ENCODE peak calls at places on chromosome 9, in six cellular contexts. D, K, H, V, G and B are unnamed samples.

GRCh38 chr9:70868661-70869652 is 252.5 kb downstream of the TRPM3 start:
- DNase-seq in D (no peak), V (no peak), H (no peak), K (no peak), G (no peak), B (no peak)

GRCh38 chr9:135609366-135609955 is 29.9 kb downstream of the GLT6D1 start:
- DNase-seq in G (no peak), D (peak; percentile 54), V (no peak), K (peak; percentile 50), H (no peak), B (peak; percentile 2)

GRCh38 chr9:104895572-104895971 is 32.4 kb downstream of the ABCA1 start:
- DNase-seq in K (no peak), G (no peak), D (no peak), V (no peak), H (no peak), B (no peak)

GRCh38 chr9:78664370-78664769 is 367.4 kb downstream of the PSAT1 start:
- DNase-seq in K (no peak), D (no peak), H (no peak), G (no peak), V (no peak), B (no peak)

GRCh38 chr9:134590240-134591081 is 51.1 kb upstream of the COL5A1 start:
- DNase-seq in G (no peak), H (no peak), D (no peak), V (no peak), K (no peak), B (peak; percentile 12)

GRCh38 chr9:33139421-33140228 is 27.5 kb downstream of the B4GALT1 start:
- DNase-seq in V (no peak), D (peak; percentile 92), H (peak; percentile 57), K (peak; percentile 87), G (peak; percentile 62), B (no peak)

GRCh38 chr9:128627906-128628305 is 28.7 kb downstream of the DYNC2I2 start:
- DNase-seq in D (no peak), H (no peak), V (no peak), G (no peak), K (no peak), B (no peak)

GRCh38 chr9:22446589-22446949 is at the start of gene DMRTA1:
- DNase-seq in D (peak; percentile 84), V (no peak), G (peak; percentile 72), K (peak; percentile 94), H (no peak), B (peak; percentile 24)

GRCh38 chr9:20335668-20336332 is 286.5 kb downstream of the MLLT3 start:
- DNase-seq in K (no peak), D (no peak), V (no peak), G (no peak), H (no peak), B (no peak)
- TF ChIP-seq POLR2AphosphoS5 in K (no peak), D (no peak), V (no peak), G (no peak), H (no peak), B (no peak)

DNA sequence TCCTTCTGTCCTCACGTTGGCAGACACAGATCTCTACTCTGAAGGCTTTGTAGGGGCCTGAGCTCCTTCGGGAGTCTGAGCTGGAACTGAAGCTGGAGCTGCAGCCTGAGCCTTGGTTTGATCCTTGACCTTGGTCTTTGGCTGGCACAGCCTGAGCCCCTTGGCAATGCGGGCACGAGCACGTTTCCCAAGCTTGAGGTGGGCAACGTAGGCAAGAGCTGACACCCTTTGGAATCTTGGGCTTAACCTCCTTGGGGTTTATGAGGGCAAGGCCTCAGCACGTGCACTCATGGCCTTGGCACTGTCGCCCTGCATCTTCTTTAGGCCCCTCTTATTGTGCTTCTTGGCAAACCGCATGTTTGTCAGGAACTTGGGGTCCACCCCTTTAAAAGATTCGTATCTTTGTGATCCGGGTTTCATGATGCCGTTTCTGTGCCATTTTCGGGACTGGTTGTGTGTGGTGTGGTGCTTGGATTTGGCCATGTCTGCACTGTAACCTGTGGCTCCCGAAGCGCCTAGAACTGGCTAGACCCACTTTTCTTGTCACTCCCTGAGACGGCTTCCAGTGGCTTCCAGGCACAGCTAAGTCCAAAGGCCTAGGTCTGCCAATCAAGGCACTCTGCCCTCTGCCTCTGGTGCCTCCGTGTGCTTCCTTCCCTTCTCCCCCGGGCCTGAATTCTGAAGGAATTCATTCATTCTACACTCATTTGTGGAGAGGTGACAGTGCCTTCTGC is 1.4 kb downstream of the SUSD1 start:
- DNase-seq in V (no peak), H (peak; percentile 37), K (peak; percentile 11), G (peak; percentile 42), D (no peak), B (no peak)
- H3K4me3 ChIP-seq in V (peak overlapping the region; percentile 43), H (peak overlapping the region; percentile 60), K (no peak overlapping the region), G (peak overlapping the region; percentile 74), D (peak overlapping the region; percentile 86), B (no peak overlapping the region)

DNA sequence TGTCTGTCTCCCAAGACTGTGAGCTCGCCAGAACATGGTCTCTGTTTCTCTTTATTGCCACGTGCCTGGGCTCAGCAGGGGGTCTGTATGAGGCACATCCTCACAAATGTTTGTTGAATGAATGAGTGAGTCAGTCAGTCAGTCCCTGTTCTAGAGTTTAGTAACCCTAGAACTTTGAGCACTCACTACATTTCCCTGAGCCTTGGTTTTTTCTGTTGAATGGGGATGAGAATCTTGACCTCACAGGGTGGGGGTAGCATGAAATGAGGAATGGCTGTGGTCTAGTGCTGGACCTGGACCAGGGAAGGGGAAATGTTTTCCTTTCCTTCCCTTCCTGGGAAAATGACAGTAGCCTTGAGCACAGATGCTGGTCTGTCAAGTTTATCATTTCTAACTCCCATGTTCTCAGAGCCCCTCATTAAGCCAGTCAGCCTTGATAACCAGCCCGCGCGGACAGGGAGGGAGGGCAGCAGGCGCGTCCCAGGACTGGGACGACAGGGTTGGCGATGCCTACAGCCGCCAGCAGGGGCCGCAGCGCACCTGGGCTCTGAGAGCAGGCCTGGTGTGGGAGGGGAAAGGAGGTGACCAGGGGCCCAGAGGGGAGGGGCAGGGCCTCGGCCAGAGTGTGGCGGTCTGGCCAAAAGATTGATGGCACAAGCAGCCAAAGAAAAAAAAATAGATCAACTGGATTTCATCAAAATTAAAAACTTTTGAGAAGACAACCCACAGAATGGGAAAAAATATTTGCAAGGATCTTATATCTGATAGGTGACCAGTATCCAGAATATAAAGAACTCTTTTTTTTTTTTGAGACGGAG is 24.1 kb upstream of the WNK2 start:
- DNase-seq in D (peak; percentile 89), G (peak; percentile 89), K (peak; percentile 97), H (peak; percentile 90), V (peak; percentile 67), B (peak; percentile 81)
- TF ChIP-seq POLR2AphosphoS5 in D (no peak), G (no peak), K (no peak), H (no peak), V (no peak), B (no peak)

GRCh38 chr9:38286357-38286756 is 106.1 kb upstream of the ALDH1B1 start:
- DNase-seq in V (no peak), D (no peak), K (no peak), G (no peak), H (no peak), B (no peak)

GRCh38 chr9:38285236-38285635 is 107.3 kb upstream of the ALDH1B1 start:
- DNase-seq in K (no peak), D (no peak), H (no peak), G (no peak), V (no peak), B (no peak)

GRCh38 chr9:38282756-38283155 is 109.7 kb upstream of the ALDH1B1 start:
- DNase-seq in K (no peak), H (no peak), G (no peak), V (no peak), D (no peak), B (no peak)

GRCh38 chr9:38284768-38285080 is 107.8 kb upstream of the ALDH1B1 start:
- DNase-seq in V (no peak), G (no peak), D (no peak), H (no peak), K (no peak), B (no peak)

DNA sequence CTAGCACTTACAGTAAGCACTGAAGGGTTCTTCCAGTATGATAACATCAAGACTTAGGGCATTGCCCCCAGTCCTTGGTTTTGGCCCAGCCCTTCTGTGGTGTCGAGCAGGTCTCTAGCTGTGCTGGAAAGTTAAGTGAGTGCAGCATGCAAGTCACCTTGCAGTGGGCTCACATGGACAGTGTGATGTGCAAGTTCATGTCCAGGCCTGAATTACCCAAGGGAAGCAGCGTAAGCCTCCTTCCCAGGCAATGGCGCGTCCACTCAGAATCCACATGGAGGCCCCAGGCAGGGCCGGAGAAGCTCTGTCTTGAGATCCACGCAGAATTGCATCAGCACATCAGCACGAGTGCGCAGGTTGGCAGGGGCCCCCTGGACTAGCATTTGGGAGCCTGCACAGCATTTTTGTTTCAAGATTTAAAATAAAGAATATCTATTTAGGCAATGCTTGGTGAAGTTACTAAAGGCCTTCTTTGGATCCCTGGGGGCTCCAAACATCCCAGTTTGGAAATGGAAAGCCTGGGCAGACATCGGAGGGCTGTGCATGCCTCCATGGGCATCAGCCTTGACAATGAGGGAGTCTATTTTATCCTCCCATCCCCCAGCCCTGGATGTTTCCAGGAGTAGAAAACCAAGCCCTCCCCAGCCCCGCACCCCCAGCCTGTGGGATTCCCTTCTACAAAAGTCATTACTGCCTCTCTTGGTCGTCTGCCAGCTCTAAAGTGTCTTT is 108.3 kb upstream of the ALDH1B1 start:
- DNase-seq in K (no peak), H (no peak), D (no peak), G (no peak), V (no peak), B (no peak)
- H3K4me3 ChIP-seq in K (no peak overlapping the region), H (no peak overlapping the region), D (no peak overlapping the region), G (no peak overlapping the region), V (no peak overlapping the region), B (no peak overlapping the region)